ENCODE peak calls at places on chromosome 19, in four cellular contexts. B is heart right ventricle; Q is CD8-positive, alpha-beta memory T cell; T is AG04450. L is an unnamed sample. For H3K9me3, the result is how much of the 10 kb centered on the place peaks cover.

GRCh38 chr19:14322889-14323463 is 58.3 kb upstream of the ADGRE5 start:
- DNase-seq in B (no peak), Q (no peak), T (no peak), L (no peak)

GRCh38 chr19:2982983-2983350 is 5.6 kb downstream of the TLE6 start:
- DNase-seq in B (peak), Q (no peak), T (peak), L (no peak)

GRCh38 chr19:50290011-50290410 is 39.2 kb downstream of the KCNC3 start:
- DNase-seq in B (no peak), Q (no peak), T (no peak), L (no peak)

GRCh38 chr19:1626417-1627010 is 21.3 kb upstream of the UQCR11 start:
- DNase-seq in B (no peak), Q (no peak), T (no peak), L (no peak)

GRCh38 chr19:17762505-17763229 is 11.4 kb downstream of the FCHO1 start:
- DNase-seq in B (no peak), Q (no peak), T (no peak), L (no peak)

GRCh38 chr19:15367439-15367838 is 12.1 kb downstream of the AKAP8 start:
- DNase-seq in B (peak), Q (no peak), T (no peak), L (no peak)

GRCh38 chr19:48330012-48330681 is 4.8 kb downstream of the EMP3 start:
- DNase-seq in B (peak), Q (peak), T (no peak), L (peak)

GRCh38 chr19:50660083-50660366 is 10.8 kb downstream of the C19orf81 start:
- DNase-seq in B (no peak), Q (no peak), T (no peak), L (no peak)

GRCh38 chr19:35260694-35261304 is 8.0 kb upstream of the USF2 start:
- DNase-seq in B (no peak), Q (no peak), T (no peak), L (no peak)

GRCh38 chr19:54142166-54142780 is 4.7 kb downstream of the CNOT3 start:
- DNase-seq in B (no peak), Q (no peak), T (no peak), L (no peak)

GRCh38 chr19:46383846-46384245 is 29.5 kb downstream of the CCDC8 start:
- DNase-seq in B (no peak), Q (no peak), T (no peak), L (no peak)

GRCh38 chr19:41321600-41322270 is 11.8 kb downstream of the CCDC97 start:
- DNase-seq in B (no peak), Q (no peak), T (no peak), L (no peak)

GRCh38 chr19:9857076-9857721 is 22.1 kb downstream of the PIN1 start:
- DNase-seq in B (no peak), Q (no peak), T (no peak), L (no peak)

GRCh38 chr19:32010071-32010470 is 335.3 kb upstream of the ZNF507 start:
- DNase-seq in B (no peak), Q (no peak), T (no peak), L (no peak)

GRCh38 chr19:37963190-37963947 is 56.4 kb downstream of the SIPA1L3 start:
- DNase-seq in B (no peak), Q (no peak), T (no peak), L (no peak)

GRCh38 chr19:4077800-4078683 is 11.3 kb upstream of the ZBTB7A start:
- DNase-seq in B (peak), Q (no peak), T (no peak), L (no peak)

GRCh38 chr19:48443262-48443661 is 2.5 kb upstream of the GRWD1 start:
- DNase-seq in B (no peak), Q (no peak), T (no peak), L (no peak)

GRCh38 chr19:4014541-4015491 is 7.3 kb downstream of the PIAS4 start:
- DNase-seq in B (peak), Q (peak), T (no peak), L (peak)

GRCh38 chr19:33177417-33177976 is 16.6 kb upstream of the LRP3 start:
- DNase-seq in B (no peak), Q (no peak), T (no peak), L (no peak)

GRCh38 chr19:41409288-41409687 is 11.7 kb downstream of the BCKDHA start:
- DNase-seq in B (peak), Q (no peak), T (no peak), L (no peak)

GRCh38 chr19:29714953-29715694 is at the start of gene C19orf12:
- DNase-seq in B (peak), Q (peak), T (no peak), L (peak)

GRCh38 chr19:13842294-13843103 is 34.4 kb upstream of the NANOS3 start:
- DNase-seq in B (peak), Q (peak), T (no peak), L (peak)

GRCh38 chr19:14061751-14062557 is at the start of gene PALM3:
- DNase-seq in B (no peak), Q (no peak), T (no peak), L (no peak)

GRCh38 chr19:16381756-16382401 is 57.3 kb downstream of the KLF2 start:
- DNase-seq in B (peak), Q (no peak), T (no peak), L (no peak)

GRCh38 chr19:39297931-39298634 is 1.9 kb downstream of the IFNL1 start:
- DNase-seq in B (no peak), Q (peak), T (no peak), L (no peak)

GRCh38 chr19:18202759-18203407 is 959 bp downstream of the RAB3A start:
- DNase-seq in B (peak), Q (no peak), T (no peak), L (no peak)

DNA sequence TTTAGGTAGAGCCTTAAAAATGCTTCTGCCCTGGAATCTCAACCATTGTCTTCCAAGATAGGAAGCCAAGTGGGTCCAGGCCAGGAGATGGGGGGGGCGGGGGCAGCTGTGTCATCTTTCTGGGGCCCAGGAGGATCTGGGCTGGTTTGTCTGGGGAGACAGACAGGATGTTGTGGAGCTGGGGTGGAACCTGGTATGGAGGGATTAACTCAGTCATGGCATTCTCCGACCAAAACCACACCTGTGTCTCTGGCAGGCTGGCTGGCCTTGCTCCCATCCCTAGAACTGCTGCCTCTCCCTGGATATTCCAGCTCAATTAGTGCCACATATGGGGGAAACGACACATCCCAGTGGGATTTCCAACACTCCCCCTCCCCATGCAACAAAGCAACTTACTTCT is 2.7 kb upstream of the MAP2K7 start:
- DNase-seq in B (no peak), Q (no peak), T (no peak), L (no peak)
- H3K9me3 ChIP-seq in B (under half), Q (under half), T (under half), L (under half)

GRCh38 chr19:56554272-56554869 is 12.9 kb upstream of the ZNF470 start:
- DNase-seq in B (no peak), Q (no peak), T (no peak), L (no peak)
- H3K9me3 ChIP-seq in B (half or more), Q (half or more), T (under half), L (under half)

GRCh38 chr19:23539499-23539898 is 144.2 kb upstream of the ZNF91 start:
- DNase-seq in B (no peak), Q (no peak), T (no peak), L (no peak)
- H3K9me3 ChIP-seq in B (under half), Q (under half), T (under half), L (under half)

GRCh38 chr19:21398851-21399250 is 1.9 kb downstream of the ZNF493 start:
- DNase-seq in B (no peak), Q (no peak), T (no peak), L (no peak)

GRCh38 chr19:21396893-21397572 is at the start of gene ZNF493:
- DNase-seq in B (peak), Q (peak), T (peak), L (peak)

GRCh38 chr19:21396121-21396520 is 812 bp upstream of the ZNF493 start:
- DNase-seq in B (no peak), Q (no peak), T (no peak), L (no peak)
- H3K9me3 ChIP-seq in B (under half), Q (under half), T (under half), L (under half)